ENCODE peak calls at places on chromosome 11, in eight cellular contexts. I, A, N, Q, D, Z, Y and X are unnamed samples.

GRCh38 chr11:42526366-42526765 is 785.4 kb upstream of the API5 start:
- DNase-seq in N (no peak), Z (no peak), A (no peak), Y (no peak), I (no peak), Q (no peak), D (no peak), X (no peak)

GRCh38 chr11:57779275-57779674 is 17.7 kb downstream of the CTNND1 start:
- DNase-seq in Z (peak), D (no peak), N (peak), A (no peak), Q (no peak), Y (no peak), I (peak), X (no peak)

GRCh38 chr11:107562647-107563208 is 2.8 kb downstream of the ALKBH8 start:
- DNase-seq in Z (peak), D (no peak), N (peak), Y (no peak), Q (no peak), I (no peak), A (no peak), X (no peak)

GRCh38 chr11:125807909-125808308 is 20.0 kb downstream of the PATE3 start:
- DNase-seq in N (peak), Y (no peak), D (no peak), A (no peak), Z (peak), I (no peak), Q (no peak), X (no peak)

GRCh38 chr11:61297341-61297740 is 2.2 kb upstream of the VWCE start:
- DNase-seq in N (peak), D (no peak), I (no peak), Q (no peak), A (no peak), Y (no peak), Z (peak), X (no peak)

GRCh38 chr11:61332266-61332822 is 561 bp downstream of the DDB1 start:
- DNase-seq in A (no peak), D (no peak), Q (no peak), N (peak), Y (no peak), Z (peak), I (no peak), X (no peak)

GRCh38 chr11:86802601-86803051 is 2.3 kb downstream of the PRSS23 start:
- DNase-seq in Q (peak), A (no peak), Z (peak), D (no peak), I (no peak), Y (no peak), N (no peak), X (no peak)

GRCh38 chr11:57471496-57471895 is 11.2 kb downstream of the RTN4RL2 start:
- DNase-seq in A (peak), N (no peak), I (peak), D (no peak), Y (no peak), Q (no peak), Z (no peak), X (no peak)

GRCh38 chr11:64000026-64000739 is 13.9 kb downstream of the OTUB1 start:
- DNase-seq in A (peak), I (peak), Y (peak), N (peak), Q (peak), Z (peak), D (peak), X (peak)

GRCh38 chr11:96278039-96278897 is 64.7 kb downstream of the MAML2 start:
- DNase-seq in Y (no peak), Z (peak), A (no peak), D (peak), I (no peak), Q (no peak), N (no peak), X (no peak)

GRCh38 chr11:2761131-2762030 is 61.6 kb upstream of the KCNQ1OT1 start:
- DNase-seq in Q (no peak), Y (peak), D (no peak), I (peak), N (no peak), A (peak), Z (no peak), X (no peak)

GRCh38 chr11:131582021-131582531 is 211.7 kb downstream of the NTM start:
- DNase-seq in I (no peak), A (no peak), Q (no peak), Y (no peak), N (no peak), Z (no peak), D (no peak), X (no peak)

GRCh38 chr11:17779861-17780594 is 45.4 kb downstream of the KCNC1 start:
- DNase-seq in I (no peak), A (no peak), Q (no peak), D (no peak), Z (no peak), N (no peak), Y (peak), X (no peak)

GRCh38 chr11:114085965-114086364 is 26.5 kb downstream of the ZBTB16 start:
- DNase-seq in D (no peak), A (peak), Z (no peak), I (peak), N (no peak), Q (no peak), Y (no peak), X (no peak)

GRCh38 chr11:80584661-80585060 is 1143.8 kb upstream of the TENM4 start:
- DNase-seq in Y (no peak), I (no peak), A (no peak), Z (no peak), N (no peak), Q (no peak), D (no peak), X (no peak)

GRCh38 chr11:62514151-62514550 is 32.5 kb downstream of the AHNAK start:
- DNase-seq in I (no peak), D (no peak), A (no peak), Q (no peak), Y (no peak), Z (no peak), N (no peak), X (no peak)

GRCh38 chr11:120471131-120471530 is 40.4 kb upstream of the GRIK4 start:
- DNase-seq in N (peak), Q (no peak), D (no peak), Y (no peak), Z (peak), A (no peak), I (no peak), X (no peak)

GRCh38 chr11:63938481-63939350 is at the start of gene NAA40:
- DNase-seq in Z (peak), Y (peak), I (peak), A (peak), Q (peak), D (peak), N (peak), X (peak)

GRCh38 chr11:130480166-130480565 is 31.7 kb downstream of the ADAMTS15 start:
- DNase-seq in D (no peak), Z (peak), N (peak), A (no peak), Q (no peak), I (no peak), Y (no peak), X (no peak)

GRCh38 chr11:118054712-118055640 is 21.9 kb upstream of the TMPRSS4 start:
- DNase-seq in A (peak), D (no peak), Y (peak), N (no peak), Z (no peak), I (peak), Q (peak), X (no peak)

GRCh38 chr11:15745266-15745665 is 611.1 kb downstream of the SOX6 start:
- DNase-seq in Q (no peak), D (no peak), N (peak), Z (peak), A (no peak), I (no peak), Y (no peak), X (no peak)

GRCh38 chr11:123653405-123653996 is 923 bp downstream of the SCN3B start:
- DNase-seq in Y (no peak), Q (no peak), N (no peak), Z (no peak), D (no peak), A (no peak), I (no peak), X (no peak)

GRCh38 chr11:122697636-122698167 is 42.2 kb downstream of the UBASH3B start:
- DNase-seq in N (no peak), A (no peak), D (peak), Y (no peak), Z (peak), I (no peak), Q (no peak), X (peak)

GRCh38 chr11:45501980-45502545 is 163.4 kb downstream of the CHST1 start:
- DNase-seq in Y (no peak), D (no peak), N (no peak), I (no peak), Q (peak), A (no peak), Z (no peak), X (no peak)

GRCh38 chr11:28058333-28058732 is 49.6 kb downstream of the KIF18A start:
- DNase-seq in D (no peak), Q (no peak), N (no peak), A (no peak), Y (no peak), Z (peak), I (no peak), X (no peak)

GRCh38 chr11:66190776-66191175 is 77.7 kb upstream of the RAB1B start:
- DNase-seq in A (no peak), Q (peak), D (no peak), Z (no peak), I (peak), N (no peak), Y (no peak), X (no peak)

GRCh38 chr11:66187453-66187852 is 81.0 kb upstream of the RAB1B start:
- DNase-seq in D (no peak), Y (no peak), Z (no peak), A (no peak), I (no peak), N (no peak), Q (no peak), X (no peak)

GRCh38 chr11:66186470-66186869 is 82.0 kb upstream of the RAB1B start:
- DNase-seq in N (no peak), Q (no peak), Y (no peak), Z (no peak), D (no peak), A (no peak), I (no peak), X (no peak)

GRCh38 chr11:66189031-66189745 is 79.3 kb upstream of the RAB1B start:
- DNase-seq in Q (no peak), A (no peak), Z (peak), D (no peak), N (no peak), I (no peak), Y (no peak), X (no peak)

GRCh38 chr11:66188580-66188979 is 79.9 kb upstream of the RAB1B start:
- DNase-seq in Y (no peak), A (no peak), N (peak), D (no peak), Q (no peak), I (no peak), Z (peak), X (no peak)
- H3K27ac ChIP-seq in Y (no peak), A (no peak), N (peak), D (no peak), Q (no peak), I (no peak), Z (no peak), X (no peak)

GRCh38 chr11:112563808-112564207 is 303.1 kb upstream of the PLET1 start:
- DNase-seq in D (no peak), Y (no peak), I (no peak), Q (no peak), A (peak), Z (no peak), N (no peak), X (no peak)
- H3K27ac ChIP-seq in D (no peak), Y (peak), I (peak), Q (no peak), A (peak), Z (no peak), N (no peak), X (no peak)

GRCh38 chr11:112017538-112017937 is 7.7 kb upstream of the DLAT start:
- DNase-seq in Z (peak), N (peak), Y (no peak), I (no peak), A (peak), D (no peak), Q (no peak), X (no peak)

GRCh38 chr11:112013501-112014164 is 11.6 kb upstream of the DLAT start:
- DNase-seq in D (no peak), Y (no peak), N (no peak), A (no peak), I (no peak), Q (no peak), Z (no peak), X (no peak)

GRCh38 chr11:112016765-112017356 is 8.3 kb upstream of the DLAT start:
- DNase-seq in Y (no peak), N (no peak), A (no peak), Z (peak), D (no peak), I (no peak), Q (peak), X (no peak)

GRCh38 chr11:112019066-112019465 is 6.1 kb upstream of the DLAT start:
- DNase-seq in I (no peak), A (no peak), Q (no peak), Z (no peak), D (no peak), Y (no peak), N (no peak), X (no peak)

GRCh38 chr11:112016088-112016764 is 9.0 kb upstream of the DLAT start:
- DNase-seq in I (no peak), Z (peak), Y (no peak), Q (no peak), A (no peak), N (peak), D (no peak), X (no peak)
- H3K27ac ChIP-seq in I (peak), Z (peak), Y (peak), Q (peak), A (peak), N (no peak), D (no peak), X (no peak)

GRCh38 chr11:132777067-132777975 is 755.0 kb downstream of the OPCML start:
- DNase-seq in D (no peak), I (no peak), Y (no peak), Z (no peak), A (peak), N (no peak), Q (no peak), X (no peak)

GRCh38 chr11:132771746-132772145 is 760.6 kb downstream of the OPCML start:
- DNase-seq in Z (no peak), Q (no peak), N (no peak), Y (no peak), A (no peak), D (no peak), I (no peak), X (no peak)

GRCh38 chr11:132770802-132771545 is 761.3 kb downstream of the OPCML start:
- DNase-seq in Z (no peak), N (no peak), D (no peak), I (no peak), Q (peak), A (no peak), Y (no peak), X (no peak)

GRCh38 chr11:132772712-132773545 is 759.4 kb downstream of the OPCML start:
- DNase-seq in N (no peak), I (no peak), Y (no peak), Q (no peak), A (no peak), Z (no peak), D (no peak), X (no peak)
- H3K27ac ChIP-seq in N (no peak), I (no peak), Y (no peak), Q (no peak), A (no peak), Z (no peak), D (no peak), X (no peak)

DNA sequence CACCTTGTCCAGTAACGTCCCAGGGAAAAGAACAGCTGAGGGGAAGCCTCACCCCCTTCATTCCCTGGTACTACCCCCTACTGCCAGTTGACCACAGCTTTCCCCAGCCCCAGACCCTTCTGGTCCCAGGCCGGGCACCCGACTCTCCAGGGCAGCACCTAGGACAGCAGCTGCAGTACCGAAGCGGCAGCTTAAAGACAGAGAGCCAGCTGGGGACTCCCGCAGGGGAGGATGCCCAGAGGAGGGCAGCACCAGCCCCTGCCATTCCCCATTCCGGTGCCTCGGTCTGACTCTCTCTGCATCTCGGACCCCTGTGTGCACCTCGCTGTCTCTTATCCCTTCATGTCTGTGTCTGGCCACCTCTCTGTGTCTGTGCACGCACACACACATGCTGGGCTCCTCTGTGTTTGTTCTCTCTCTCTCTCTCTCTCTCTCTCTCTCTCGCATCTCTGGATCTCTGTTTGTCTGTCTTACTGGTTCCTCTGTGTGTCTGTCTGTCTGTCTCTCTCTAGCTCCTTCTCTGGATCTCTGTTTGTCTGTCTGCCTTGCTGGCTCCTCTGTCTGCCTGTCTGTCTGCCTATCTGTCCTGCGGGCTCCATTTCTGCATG is 9.4 kb downstream of the IGSF9B start:
- DNase-seq in N (peak), Z (peak), A (no peak), D (peak), Y (peak), Q (no peak), I (no peak), X (peak)
- H3K27ac ChIP-seq in N (no peak), Z (no peak), A (no peak), D (peak), Y (no peak), Q (no peak), I (no peak), X (no peak)

DNA sequence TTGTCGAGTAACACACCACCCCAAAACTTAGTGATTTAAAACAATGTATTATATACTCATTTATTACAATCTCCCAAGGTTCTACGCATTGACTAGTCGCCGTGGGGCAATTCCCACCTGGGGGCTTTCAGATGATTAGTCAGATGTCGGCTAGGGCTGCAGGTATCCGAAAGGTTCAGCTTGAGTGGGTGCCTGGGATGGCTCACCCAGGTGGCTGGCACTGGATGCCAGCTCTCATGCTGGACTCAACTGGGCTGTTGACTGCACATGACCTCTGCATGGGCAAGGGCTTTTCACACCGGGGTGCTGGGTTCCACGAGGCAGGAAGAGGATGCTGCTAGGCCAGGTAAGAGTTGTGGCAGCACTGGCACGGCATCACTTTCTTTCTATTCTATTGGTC is 21.9 kb upstream of the MICAL2 start:
- DNase-seq in Z (no peak), A (no peak), D (no peak), N (no peak), I (no peak), Q (no peak), Y (peak), X (no peak)
- H3K27ac ChIP-seq in Z (peak), A (no peak), D (no peak), N (peak), I (peak), Q (no peak), Y (peak), X (no peak)

GRCh38 chr11:65899356-65900124 is 648 bp downstream of the FOSL1 start:
- DNase-seq in D (no peak), Z (peak), Y (peak), N (peak), Q (peak), I (peak), A (no peak), X (peak)
- H3K27ac ChIP-seq in D (peak), Z (peak), Y (peak), N (peak), Q (peak), I (peak), A (peak), X (peak)

GRCh38 chr11:121540627-121541026 is 87.9 kb upstream of the SORL1-AS1 start:
- DNase-seq in N (no peak), D (no peak), Q (no peak), Z (no peak), I (no peak), Y (no peak), A (no peak), X (no peak)
- H3K27ac ChIP-seq in N (no peak), D (no peak), Q (no peak), Z (no peak), I (no peak), Y (no peak), A (no peak), X (no peak)

GRCh38 chr11:469684-470667 is 19.9 kb downstream of the PTDSS2 start:
- DNase-seq in N (peak), D (no peak), Y (peak), I (peak), Q (peak), A (peak), Z (peak), X (no peak)
- H3K27ac ChIP-seq in N (peak), D (no peak), Y (peak), I (peak), Q (peak), A (peak), Z (peak), X (no peak)

GRCh38 chr11:44096360-44097188 is 1.1 kb downstream of the EXT2 start:
- DNase-seq in N (no peak), Q (no peak), I (no peak), Y (no peak), Z (peak), D (no peak), A (no peak), X (no peak)

GRCh38 chr11:44090539-44090938 is 4.9 kb upstream of the EXT2 start:
- DNase-seq in Q (no peak), I (no peak), N (no peak), Z (no peak), A (no peak), D (no peak), Y (no peak), X (no peak)

GRCh38 chr11:44094260-44094868 is 1.1 kb upstream of the EXT2 start:
- DNase-seq in I (peak), Y (peak), Z (peak), N (peak), Q (peak), A (peak), D (peak), X (peak)

GRCh38 chr11:44097821-44098220 is 2.3 kb downstream of the EXT2 start:
- DNase-seq in Y (no peak), N (no peak), D (no peak), I (no peak), Q (no peak), A (no peak), Z (peak), X (no peak)

GRCh38 chr11:44095506-44096359 is at the start of gene EXT2:
- DNase-seq in Q (peak), A (peak), Y (peak), N (peak), Z (peak), I (peak), D (peak), X (peak)
- H3K27ac ChIP-seq in Q (peak), A (peak), Y (peak), N (peak), Z (peak), I (peak), D (peak), X (peak)